ENCODE peak calls at places on chromosomes 6 and 20, in four cellular contexts. Q, M, E and W are unnamed samples.

GRCh38 chr6:77173472-77174074 is 289.7 kb downstream of the HTR1B start:
- DNase-seq in Q (no peak), E (no peak), M (no peak), W (peak)

GRCh38 chr20:33821270-33821836 is 10.2 kb downstream of the CHMP4B start:
- DNase-seq in E (no peak), M (no peak), Q (no peak), W (no peak)

GRCh38 chr6:139433647-139434419 is 59.4 kb upstream of the CITED2 start:
- DNase-seq in E (no peak), Q (no peak), M (no peak), W (no peak)

GRCh38 chr20:64038579-64039292 is 2.8 kb downstream of the C20orf204 start:
- DNase-seq in Q (peak), M (peak), E (peak), W (peak)

GRCh38 chr20:24987244-24987643 is 5.3 kb downstream of the APMAP start:
- DNase-seq in Q (no peak), E (no peak), M (no peak), W (no peak)

GRCh38 chr6:155909710-155910109 is 454.1 kb upstream of the NOX3 start:
- DNase-seq in M (no peak), Q (no peak), E (no peak), W (no peak)

GRCh38 chr6:125097186-125097585 is 56.4 kb upstream of the TPD52L1 start:
- DNase-seq in Q (no peak), E (no peak), M (no peak), W (no peak)

GRCh38 chr20:36408219-36408618 is 102.1 kb downstream of the DLGAP4 start:
- DNase-seq in E (no peak), Q (no peak), M (no peak), W (no peak)

GRCh38 chr6:112618796-112619195 is 271.7 kb downstream of the RFPL4B start:
- DNase-seq in Q (no peak), E (no peak), M (no peak), W (peak)